ENCODE peak calls at places on chromosomes 6 and 20, in seven cellular contexts. C is HTR-8/SVneo, S is OCI-LY7, G is mucosa of descending colon, N is germinal center, V is astrocyte of the spinal cord, P is left ventricle myocardium inferior. T is an unnamed sample.

GRCh38 chr20:16040742-16041141 is 532.5 kb downstream of the KIF16B start:
- DNase-seq in C (no peak), S (peak), G (no peak), N (peak), V (no peak), P (no peak), T (peak)

GRCh38 chr6:28643017-28643740 is 117.5 kb downstream of the GPX5 start:
- DNase-seq in C (no peak), S (no peak), G (no peak), N (no peak), V (peak), P (no peak), T (no peak)

GRCh38 chr6:82902290-82902689 is 163.4 kb downstream of the UBE3D start:
- DNase-seq in C (no peak), S (no peak), G (no peak), N (no peak), V (no peak), P (no peak), T (no peak)

GRCh38 chr6:170553686-170554085 is 483 bp upstream of the TBP start:
- DNase-seq in C (peak), S (no peak), G (no peak), N (peak), V (no peak), P (no peak), T (no peak)

GRCh38 chr6:43115365-43115764 is 39.3 kb downstream of the PTK7 start:
- DNase-seq in C (no peak), S (no peak), G (no peak), N (no peak), V (no peak), P (no peak), T (no peak)

GRCh38 chr6:14105547-14105946 is 12.0 kb upstream of the CD83 start:
- DNase-seq in C (no peak), S (no peak), G (no peak), N (no peak), V (no peak), P (no peak), T (no peak)

GRCh38 chr6:44237813-44238433 is 9.0 kb upstream of the HSP90AB1 start:
- DNase-seq in C (peak), S (peak), G (peak), N (peak), V (peak), P (peak), T (peak)

GRCh38 chr6:72922401-72922800 is 300.5 kb downstream of the KCNQ5 start:
- DNase-seq in C (no peak), S (no peak), G (no peak), N (no peak), V (peak), P (no peak), T (no peak)

GRCh38 chr20:1993986-1994385 is at the start of gene PDYN:
- DNase-seq in C (no peak), S (no peak), G (no peak), N (no peak), V (no peak), P (no peak), T (no peak)

GRCh38 chr20:54625497-54625896 is 150.1 kb downstream of the DOK5 start:
- DNase-seq in C (no peak), S (no peak), G (no peak), N (no peak), V (no peak), P (no peak), T (no peak)

T was measured in naive B cell.